ENCODE peak calls at places on chromosomes 12 and 14, in eight cellular contexts. One of them, this sample, is unnamed.

GRCh38 chr12:116853507-116853906 is 27.7 kb downstream of the HRK start:
- DNase-seq in pancreas: no peak
- DNase-seq in NCI-H2029: no peak
- DNase-seq in GM20000: no peak
- DNase-seq in Kasumi-1: no peak
- DNase-seq in PC-9: no peak
- DNase-seq in NB4: no peak
- DNase-seq in HTR-8/SVneo: no peak
- DNase-seq in this sample: no peak

GRCh38 chr12:84694111-84694510 is 218.5 kb downstream of the SLC6A15 start:
- DNase-seq in PC-9: no peak
- DNase-seq in HTR-8/SVneo: no peak
- DNase-seq in pancreas: no peak
- DNase-seq in GM20000: no peak
- DNase-seq in Kasumi-1: no peak
- DNase-seq in NB4: no peak
- DNase-seq in NCI-H2029: no peak
- DNase-seq in this sample: no peak

GRCh38 chr14:93133476-93133875 is 17.8 kb upstream of the ITPK1 start:
- DNase-seq in Kasumi-1: no peak
- DNase-seq in pancreas: no peak
- DNase-seq in HTR-8/SVneo: no peak
- DNase-seq in GM20000: no peak
- DNase-seq in NCI-H2029: no peak
- DNase-seq in NB4: peak; percentile 83
- DNase-seq in PC-9: peak; percentile 12
- DNase-seq in this sample: peak; percentile 61

GRCh38 chr12:3496964-3497363 is 6.0 kb downstream of the PRMT8 start:
- DNase-seq in PC-9: no peak
- DNase-seq in NCI-H2029: no peak
- DNase-seq in HTR-8/SVneo: no peak
- DNase-seq in GM20000: no peak
- DNase-seq in NB4: no peak
- DNase-seq in Kasumi-1: no peak
- DNase-seq in pancreas: no peak
- DNase-seq in this sample: no peak

GRCh38 chr12:49364989-49365388 is 2.3 kb upstream of the SPATS2 start:
- DNase-seq in NB4: peak; percentile 44
- DNase-seq in pancreas: no peak
- DNase-seq in Kasumi-1: peak; percentile 21
- DNase-seq in GM20000: no peak
- DNase-seq in PC-9: no peak
- DNase-seq in NCI-H2029: no peak
- DNase-seq in HTR-8/SVneo: no peak
- DNase-seq in this sample: peak; percentile 94

GRCh38 chr14:34665785-34666425 is 36.0 kb upstream of the SNX6 start:
- DNase-seq in pancreas: no peak
- DNase-seq in GM20000: no peak
- DNase-seq in Kasumi-1: no peak
- DNase-seq in NB4: peak; percentile 26
- DNase-seq in PC-9: peak; percentile 25
- DNase-seq in NCI-H2029: peak; percentile 50
- DNase-seq in HTR-8/SVneo: peak; percentile 74
- DNase-seq in this sample: peak; percentile 95

GRCh38 chr12:26268841-26269553 is 73.6 kb downstream of the SSPN start:
- DNase-seq in HTR-8/SVneo: no peak
- DNase-seq in Kasumi-1: no peak
- DNase-seq in GM20000: no peak
- DNase-seq in pancreas: no peak
- DNase-seq in NB4: no peak
- DNase-seq in NCI-H2029: no peak
- DNase-seq in PC-9: no peak
- DNase-seq in this sample: no peak

GRCh38 chr14:73426877-73427276 is 31.5 kb downstream of the NUMB start:
- DNase-seq in NCI-H2029: no peak
- DNase-seq in Kasumi-1: no peak
- DNase-seq in pancreas: no peak
- DNase-seq in PC-9: no peak
- DNase-seq in GM20000: no peak
- DNase-seq in HTR-8/SVneo: no peak
- DNase-seq in NB4: peak; percentile 24
- DNase-seq in this sample: peak; percentile 58

GRCh38 chr12:90099288-90099687 is 390.6 kb upstream of the ATP2B1 start:
- DNase-seq in HTR-8/SVneo: no peak
- DNase-seq in Kasumi-1: no peak
- DNase-seq in PC-9: no peak
- DNase-seq in NCI-H2029: no peak
- DNase-seq in NB4: no peak
- DNase-seq in GM20000: no peak
- DNase-seq in pancreas: no peak
- DNase-seq in this sample: no peak

GRCh38 chr12:13595536-13596450 is 385.6 kb downstream of the GRIN2B start:
- DNase-seq in NCI-H2029: no peak
- DNase-seq in pancreas: no peak
- DNase-seq in NB4: no peak
- DNase-seq in HTR-8/SVneo: no peak
- DNase-seq in PC-9: no peak
- DNase-seq in Kasumi-1: no peak
- DNase-seq in GM20000: no peak
- DNase-seq in this sample: no peak

GRCh38 chr14:57512221-57512620 is 18.6 kb upstream of the CCDC198 start:
- DNase-seq in pancreas: no peak
- DNase-seq in PC-9: no peak
- DNase-seq in GM20000: no peak
- DNase-seq in Kasumi-1: no peak
- DNase-seq in HTR-8/SVneo: no peak
- DNase-seq in NCI-H2029: no peak
- DNase-seq in NB4: no peak
- DNase-seq in this sample: no peak

GRCh38 chr12:108721824-108722223 is 9.5 kb downstream of the CORO1C start:
- DNase-seq in GM20000: no peak
- DNase-seq in NCI-H2029: no peak
- DNase-seq in Kasumi-1: no peak
- DNase-seq in NB4: no peak
- DNase-seq in PC-9: no peak
- DNase-seq in pancreas: no peak
- DNase-seq in HTR-8/SVneo: no peak
- DNase-seq in this sample: no peak

GRCh38 chr14:76307786-76308780 is 67.9 kb upstream of the ESRRB start:
- DNase-seq in NB4: no peak
- DNase-seq in Kasumi-1: no peak
- DNase-seq in PC-9: no peak
- DNase-seq in GM20000: no peak
- DNase-seq in pancreas: no peak
- DNase-seq in NCI-H2029: no peak
- DNase-seq in HTR-8/SVneo: no peak
- DNase-seq in this sample: no peak